ENCODE peak calls at places on chromosomes 3 and 15, in five cellular contexts. One of them, this sample, is unnamed.

GRCh38 chr15:88730751-88731150 is 72.5 kb upstream of the ACAN start:
- DNase-seq in T-helper 17 cell: no peak
- DNase-seq in T follicular helper cell: no peak
- DNase-seq in EH: no peak
- DNase-seq in NCI-H1694: no peak
- DNase-seq in this sample: no peak

GRCh38 chr15:93477188-93477587 is 388.2 kb upstream of the RGMA start:
- DNase-seq in T-helper 17 cell: no peak
- DNase-seq in NCI-H1694: no peak
- DNase-seq in T follicular helper cell: no peak
- DNase-seq in EH: no peak
- DNase-seq in this sample: no peak

GRCh38 chr15:64877435-64877834 is 34.3 kb upstream of the ANKDD1A start:
- DNase-seq in NCI-H1694: no peak
- DNase-seq in T follicular helper cell: no peak
- DNase-seq in EH: peak; percentile 46
- DNase-seq in T-helper 17 cell: no peak
- DNase-seq in this sample: no peak

GRCh38 chr15:76235186-76235826 is 76.0 kb downstream of the ETFA start:
- DNase-seq in T follicular helper cell: no peak
- DNase-seq in T-helper 17 cell: no peak
- DNase-seq in EH: peak; percentile 61
- DNase-seq in NCI-H1694: peak; percentile 54
- DNase-seq in this sample: peak; percentile 53

GRCh38 chr15:60546764-60547163 is 67.8 kb upstream of the ICE2 start:
- DNase-seq in T follicular helper cell: no peak
- DNase-seq in T-helper 17 cell: peak; percentile 40
- DNase-seq in NCI-H1694: no peak
- DNase-seq in EH: no peak
- DNase-seq in this sample: no peak

GRCh38 chr3:108393128-108393900 is 97.0 kb downstream of the HHLA2 start:
- DNase-seq in EH: no peak
- DNase-seq in T follicular helper cell: no peak
- DNase-seq in T-helper 17 cell: no peak
- DNase-seq in NCI-H1694: no peak
- DNase-seq in this sample: no peak

GRCh38 chr3:38117163-38117716 is 19.7 kb downstream of the ACAA1 start:
- DNase-seq in EH: no peak
- DNase-seq in NCI-H1694: no peak
- DNase-seq in T-helper 17 cell: peak; percentile 6
- DNase-seq in T follicular helper cell: no peak
- DNase-seq in this sample: no peak

GRCh38 chr15:65377976-65378366 is at the start of gene IGDCC3:
- DNase-seq in EH: no peak
- DNase-seq in NCI-H1694: no peak
- DNase-seq in T-helper 17 cell: no peak
- DNase-seq in T follicular helper cell: no peak
- DNase-seq in this sample: no peak

GRCh38 chr15:37135225-37135624 is 34.9 kb upstream of the MEIS2 start:
- DNase-seq in EH: no peak
- DNase-seq in NCI-H1694: no peak
- DNase-seq in T follicular helper cell: no peak
- DNase-seq in T-helper 17 cell: no peak
- DNase-seq in this sample: no peak

GRCh38 chr3:197338586-197338985 is 40.2 kb upstream of the DLG1 start:
- DNase-seq in T follicular helper cell: no peak
- DNase-seq in EH: no peak
- DNase-seq in T-helper 17 cell: no peak
- DNase-seq in NCI-H1694: no peak
- DNase-seq in this sample: no peak

GRCh38 chr15:90035835-90036220 is 34.7 kb downstream of the ZNF710 start:
- DNase-seq in T follicular helper cell: no peak
- DNase-seq in EH: no peak
- DNase-seq in T-helper 17 cell: no peak
- DNase-seq in NCI-H1694: no peak
- DNase-seq in this sample: no peak

GRCh38 chr3:17678116-17678741 is 64.2 kb downstream of the TBC1D5 start:
- DNase-seq in NCI-H1694: no peak
- DNase-seq in T follicular helper cell: no peak
- DNase-seq in EH: peak; percentile 58
- DNase-seq in T-helper 17 cell: no peak
- DNase-seq in this sample: peak; percentile 71

GRCh38 chr15:23648920-23649515 is 1.4 kb upstream of the MAGEL2 start:
- DNase-seq in T-helper 17 cell: no peak
- DNase-seq in NCI-H1694: no peak
- DNase-seq in EH: no peak
- DNase-seq in T follicular helper cell: no peak
- DNase-seq in this sample: no peak

GRCh38 chr3:9781551-9781950 is 10.7 kb downstream of the TADA3 start:
- DNase-seq in T follicular helper cell: no peak
- DNase-seq in NCI-H1694: no peak
- DNase-seq in T-helper 17 cell: no peak
- DNase-seq in EH: no peak
- DNase-seq in this sample: no peak

GRCh38 chr15:31320022-31320421 is 6.6 kb upstream of the KLF13 start:
- DNase-seq in NCI-H1694: no peak
- DNase-seq in EH: no peak
- DNase-seq in T-helper 17 cell: no peak
- DNase-seq in T follicular helper cell: no peak
- DNase-seq in this sample: no peak

GRCh38 chr3:138812806-138813205 is 21.9 kb downstream of the PIK3CB start:
- DNase-seq in T follicular helper cell: no peak
- DNase-seq in T-helper 17 cell: no peak
- DNase-seq in EH: peak; percentile 15
- DNase-seq in NCI-H1694: no peak
- DNase-seq in this sample: peak; percentile 69

GRCh38 chr3:139394116-139394515 is 4.7 kb upstream of the COPB2 start:
- DNase-seq in EH: no peak
- DNase-seq in T follicular helper cell: no peak
- DNase-seq in T-helper 17 cell: no peak
- DNase-seq in NCI-H1694: no peak
- DNase-seq in this sample: peak; percentile 4

GRCh38 chr15:101024111-101024695 is 105.0 kb downstream of the LRRK1 start:
- DNase-seq in T-helper 17 cell: no peak
- DNase-seq in NCI-H1694: no peak
- DNase-seq in T follicular helper cell: no peak
- DNase-seq in EH: peak; percentile 30
- DNase-seq in this sample: peak; percentile 96

GRCh38 chr15:65827065-65827464 is 35.0 kb upstream of the DENND4A start:
- DNase-seq in T-helper 17 cell: no peak
- DNase-seq in NCI-H1694: no peak
- DNase-seq in EH: peak; percentile 20
- DNase-seq in T follicular helper cell: no peak
- DNase-seq in this sample: no peak

GRCh38 chr3:57228734-57229505 is 1.4 kb downstream of the APPL1 start:
- DNase-seq in T-helper 17 cell: no peak
- DNase-seq in EH: peak; percentile 83
- DNase-seq in NCI-H1694: no peak
- DNase-seq in T follicular helper cell: no peak
- DNase-seq in this sample: peak; percentile 82

GRCh38 chr3:307182-307581 is 110.6 kb downstream of the CHL1 start:
- DNase-seq in T-helper 17 cell: no peak
- DNase-seq in NCI-H1694: no peak
- DNase-seq in EH: no peak
- DNase-seq in T follicular helper cell: no peak
- DNase-seq in this sample: no peak

GRCh38 chr15:71103102-71103676 is 12.1 kb upstream of the THSD4 start:
- DNase-seq in NCI-H1694: no peak
- DNase-seq in EH: peak; percentile 70
- DNase-seq in T-helper 17 cell: no peak
- DNase-seq in T follicular helper cell: no peak
- DNase-seq in this sample: peak; percentile 68

GRCh38 chr3:189512039-189512438 is 119.2 kb upstream of the TP63 start:
- DNase-seq in EH: no peak
- DNase-seq in T follicular helper cell: no peak
- DNase-seq in NCI-H1694: no peak
- DNase-seq in T-helper 17 cell: no peak
- DNase-seq in this sample: no peak

GRCh38 chr3:187211532-187212274 is 14.4 kb downstream of the RTP1 start:
- DNase-seq in NCI-H1694: no peak
- DNase-seq in T-helper 17 cell: no peak
- DNase-seq in T follicular helper cell: no peak
- DNase-seq in EH: peak; percentile 76
- DNase-seq in this sample: peak; percentile 38

GRCh38 chr15:40894689-40895308 is 549 bp downstream of the VPS18 start:
- DNase-seq in T-helper 17 cell: peak; percentile 42
- DNase-seq in NCI-H1694: peak; percentile 8
- DNase-seq in T follicular helper cell: peak; percentile 37
- DNase-seq in EH: peak; percentile 76
- DNase-seq in this sample: peak; percentile 82

GRCh38 chr3:152413244-152413643 is 144.5 kb downstream of the MBNL1 start:
- DNase-seq in EH: peak; percentile 52
- DNase-seq in T-helper 17 cell: no peak
- DNase-seq in NCI-H1694: no peak
- DNase-seq in T follicular helper cell: no peak
- DNase-seq in this sample: peak; percentile 37

GRCh38 chr15:39362832-39363561 is 217.9 kb upstream of the THBS1 start:
- DNase-seq in NCI-H1694: no peak
- DNase-seq in EH: peak; percentile 99
- DNase-seq in T follicular helper cell: no peak
- DNase-seq in T-helper 17 cell: no peak
- DNase-seq in this sample: peak; percentile 96

GRCh38 chr3:177802151-177802900 is 605.0 kb upstream of the TBL1XR1 start:
- DNase-seq in T follicular helper cell: no peak
- DNase-seq in T-helper 17 cell: no peak
- DNase-seq in EH: peak; percentile 72
- DNase-seq in NCI-H1694: peak; percentile 29
- DNase-seq in this sample: peak; percentile 61

GRCh38 chr3:97937205-97937604 is 35.0 kb downstream of the RIOX2 start:
- DNase-seq in T follicular helper cell: no peak
- DNase-seq in NCI-H1694: no peak
- DNase-seq in T-helper 17 cell: no peak
- DNase-seq in EH: peak; percentile 30
- DNase-seq in this sample: no peak

GRCh38 chr15:27465213-27465612 is 494.2 kb downstream of the GABRG3 start:
- DNase-seq in NCI-H1694: no peak
- DNase-seq in T follicular helper cell: no peak
- DNase-seq in EH: no peak
- DNase-seq in T-helper 17 cell: no peak
- DNase-seq in this sample: no peak